ENCODE peak calls at places on chromosomes 16 and 17, in six cellular contexts. X, L, E, T, R and G are unnamed samples.
A peak's percentile ranks its signal among the peaks of the same experiment; 100 is the strongest.

GRCh38 chr17:48636177-48637018 is 10.2 kb upstream of the HOXB9 start:
- DNase-seq in X (no peak), L (peak; percentile 46), E (peak; percentile 86), T (peak; percentile 53), R (no peak), G (no peak)

GRCh38 chr16:23668873-23669272 is 9.8 kb upstream of the PLK1 start:
- DNase-seq in X (no peak), L (no peak), E (no peak), T (no peak), R (no peak), G (no peak)

GRCh38 chr16:10979717-10980601 is 35.6 kb downstream of the CLEC16A start:
- DNase-seq in X (no peak), L (no peak), E (peak; percentile 14), T (no peak), R (peak; percentile 8), G (peak; percentile 53)

GRCh38 chr17:81509048-81509686 is 3.4 kb downstream of the ACTG1 start:
- DNase-seq in X (no peak), L (no peak), E (no peak), T (no peak), R (no peak), G (no peak)

GRCh38 chr16:85200471-85201278 is 88.4 kb upstream of the CIBAR2 start:
- DNase-seq in X (no peak), L (no peak), E (no peak), T (no peak), R (no peak), G (no peak)

GRCh38 chr17:48240122-48240521 is 132.6 kb downstream of the SNX11 start:
- DNase-seq in X (no peak), L (no peak), E (no peak), T (no peak), R (no peak), G (no peak)

GRCh38 chr17:54736573-54736972 is 164.1 kb upstream of the TOM1L1 start:
- DNase-seq in X (no peak), L (no peak), E (no peak), T (no peak), R (no peak), G (no peak)

GRCh38 chr17:45914036-45914717 is 19.8 kb downstream of the MAPT start:
- DNase-seq in X (no peak), L (no peak), E (no peak), T (no peak), R (no peak), G (no peak)

GRCh38 chr17:31509805-31510177 is 118.3 kb downstream of the RAB11FIP4 start:
- DNase-seq in X (no peak), L (no peak), E (no peak), T (no peak), R (no peak), G (no peak)

GRCh38 chr17:48056246-48056745 is 8.1 kb downstream of the NFE2L1 start:
- DNase-seq in X (no peak), L (no peak), E (no peak), T (no peak), R (no peak), G (no peak)

GRCh38 chr17:52202572-52202876 is 44.0 kb upstream of the CA10 start:
- DNase-seq in X (no peak), L (no peak), E (no peak), T (no peak), R (no peak), G (no peak)

GRCh38 chr16:84541999-84542876 is 37.8 kb upstream of the MEAK7 start:
- DNase-seq in X (no peak), L (no peak), E (no peak), T (no peak), R (no peak), G (no peak)

GRCh38 chr17:49514374-49514738 is 19.3 kb downstream of the NGFR start:
- DNase-seq in X (no peak), L (no peak), E (no peak), T (no peak), R (no peak), G (no peak)

GRCh38 chr17:45414997-45415881 is 17.4 kb downstream of the ARHGAP27 start:
- DNase-seq in X (no peak), L (no peak), E (peak; percentile 27), T (no peak), R (no peak), G (no peak)

GRCh38 chr16:66696669-66697630 is at the start of gene CMTM4:
- DNase-seq in X (peak; percentile 49), L (peak; percentile 70), E (peak; percentile 43), T (peak; percentile 59), R (peak; percentile 68), G (peak; percentile 63)

GRCh38 chr16:69176033-69176780 is 10.8 kb upstream of the SNTB2 start:
- DNase-seq in X (no peak), L (no peak), E (no peak), T (no peak), R (no peak), G (no peak)

GRCh38 chr17:27770877-27771276 is 29.5 kb downstream of the NOS2 start:
- DNase-seq in X (no peak), L (no peak), E (no peak), T (no peak), R (no peak), G (no peak)

GRCh38 chr17:32385971-32386370 is 36.0 kb downstream of the ZNF207 start:
- DNase-seq in X (no peak), L (no peak), E (no peak), T (no peak), R (no peak), G (no peak)

GRCh38 chr16:78130950-78131349 is 31.5 kb downstream of the WWOX start:
- DNase-seq in X (no peak), L (no peak), E (no peak), T (no peak), R (no peak), G (no peak)

GRCh38 chr17:57597531-57598453 is 147.3 kb downstream of the CCDC182 start:
- DNase-seq in X (no peak), L (no peak), E (peak; percentile 49), T (no peak), R (peak; percentile 6), G (peak; percentile 37)

GRCh38 chr17:77528516-77529327 is 388.0 kb downstream of the SEC14L1 start:
- DNase-seq in X (no peak), L (no peak), E (no peak), T (no peak), R (no peak), G (no peak)